ENCODE peak calls at places on chromosomes 11 and 22, in seven cellular contexts. N is AG08395; V is M059J; I is DMS153; Y is activated naive CD8-positive, alpha-beta T cell treated with anti-CD3 and anti-CD28 coated beads, Interleukin-2, amount 50 U/mL, for 24 hours; F is A549; S is AG04450. U is an unnamed sample.
A peak's percentile ranks its signal among the peaks of the same experiment; 100 is the strongest.

GRCh38 chr11:47572715-47573255 is 6.0 kb downstream of the KBTBD4 start:
- DNase-seq in F (no peak), I (no peak), S (no peak), N (no peak), Y (no peak), V (no peak), U (no peak)

GRCh38 chr11:59208956-59209355 is 3.8 kb downstream of the MPEG1 start:
- DNase-seq in V (no peak), N (no peak), I (no peak), F (no peak), Y (no peak), S (no peak), U (no peak)

GRCh38 chr11:68153742-68154141 is 32.6 kb upstream of the CHKA start:
- DNase-seq in Y (no peak), V (no peak), F (no peak), S (no peak), N (no peak), I (no peak), U (no peak)

GRCh38 chr11:41289408-41289807 is 170.0 kb downstream of the LRRC4C start:
- DNase-seq in V (no peak), I (no peak), Y (no peak), F (no peak), S (no peak), N (no peak), U (no peak)

GRCh38 chr11:113906515-113906914 is 1.9 kb downstream of the HTR3B start:
- DNase-seq in F (no peak), Y (no peak), S (no peak), V (no peak), I (no peak), N (no peak), U (no peak)

GRCh38 chr22:43980579-43980978 is 25.3 kb downstream of the SAMM50 start:
- DNase-seq in V (no peak), S (no peak), F (no peak), I (no peak), Y (no peak), N (no peak), U (no peak)

GRCh38 chr11:17256512-17256911 is 20.0 kb upstream of the NUCB2 start:
- DNase-seq in N (peak; percentile 69), Y (no peak), V (peak; percentile 79), S (peak; percentile 90), I (no peak), F (peak; percentile 58), U (no peak)

GRCh38 chr22:49810363-49811013 is 17.2 kb downstream of the BRD1 start:
- DNase-seq in N (no peak), Y (no peak), V (peak; percentile 34), I (no peak), S (no peak), F (no peak), U (no peak)

U was measured in SHP77 treated with DMSO at 0.1 percent for 48 hours.